ENCODE peak calls at places on chromosomes 2 and 18, in nine cellular contexts. One of them, this sample, is unnamed.

GRCh38 chr18:5546660-5547059 is 2.9 kb upstream of the EPB41L3 start:
- DNase-seq in neural progenitor cell: peak; percentile 72
- DNase-seq in astrocyte of the spinal cord: peak; percentile 72
- DNase-seq in H9: peak; percentile 41
- DNase-seq in AG09309: peak; percentile 17
- DNase-seq in Caco-2: peak; percentile 13
- DNase-seq in mucosa of descending colon: no peak
- DNase-seq in GM12864: no peak
- DNase-seq in activated B cell treated with CpG ODN at 0.5 μM for 24 hours: no peak
- DNase-seq in this sample: no peak

GRCh38 chr2:151182396-151182795 is 79.3 kb downstream of the RBM43 start:
- DNase-seq in activated B cell treated with CpG ODN at 0.5 μM for 24 hours: no peak
- DNase-seq in AG09309: no peak
- DNase-seq in neural progenitor cell: no peak
- DNase-seq in astrocyte of the spinal cord: no peak
- DNase-seq in Caco-2: no peak
- DNase-seq in mucosa of descending colon: no peak
- DNase-seq in GM12864: no peak
- DNase-seq in H9: no peak
- DNase-seq in this sample: no peak

GRCh38 chr2:74205586-74205985 is 7.2 kb downstream of the MTHFD2 start:
- DNase-seq in AG09309: no peak
- DNase-seq in mucosa of descending colon: peak; percentile 76
- DNase-seq in neural progenitor cell: no peak
- DNase-seq in activated B cell treated with CpG ODN at 0.5 μM for 24 hours: no peak
- DNase-seq in Caco-2: no peak
- DNase-seq in astrocyte of the spinal cord: no peak
- DNase-seq in GM12864: no peak
- DNase-seq in H9: no peak
- DNase-seq in this sample: peak; percentile 41

GRCh38 chr18:2302628-2303516 is 268.4 kb downstream of the METTL4 start:
- DNase-seq in astrocyte of the spinal cord: peak; percentile 62
- DNase-seq in mucosa of descending colon: no peak
- DNase-seq in H9: no peak
- DNase-seq in AG09309: no peak
- DNase-seq in neural progenitor cell: no peak
- DNase-seq in activated B cell treated with CpG ODN at 0.5 μM for 24 hours: no peak
- DNase-seq in GM12864: no peak
- DNase-seq in Caco-2: peak; percentile 81
- DNase-seq in this sample: no peak

GRCh38 chr2:1477196-1478040 is 64.2 kb downstream of the TPO start:
- DNase-seq in neural progenitor cell: no peak
- DNase-seq in GM12864: no peak
- DNase-seq in H9: no peak
- DNase-seq in activated B cell treated with CpG ODN at 0.5 μM for 24 hours: no peak
- DNase-seq in Caco-2: no peak
- DNase-seq in AG09309: no peak
- DNase-seq in mucosa of descending colon: no peak
- DNase-seq in astrocyte of the spinal cord: no peak
- DNase-seq in this sample: peak; percentile 49

GRCh38 chr2:159574246-159574645 is 42.1 kb downstream of the BAZ2B start:
- DNase-seq in AG09309: peak; percentile 57
- DNase-seq in astrocyte of the spinal cord: no peak
- DNase-seq in activated B cell treated with CpG ODN at 0.5 μM for 24 hours: no peak
- DNase-seq in H9: no peak
- DNase-seq in GM12864: no peak
- DNase-seq in Caco-2: no peak
- DNase-seq in mucosa of descending colon: no peak
- DNase-seq in neural progenitor cell: no peak
- DNase-seq in this sample: no peak

GRCh38 chr18:25446972-25447371 is 95.0 kb upstream of the ZNF521 start:
- DNase-seq in Caco-2: no peak
- DNase-seq in AG09309: no peak
- DNase-seq in mucosa of descending colon: no peak
- DNase-seq in astrocyte of the spinal cord: no peak
- DNase-seq in H9: no peak
- DNase-seq in GM12864: no peak
- DNase-seq in activated B cell treated with CpG ODN at 0.5 μM for 24 hours: no peak
- DNase-seq in neural progenitor cell: no peak
- DNase-seq in this sample: no peak

GRCh38 chr2:98086491-98087446 is at the start of gene VWA3B:
- DNase-seq in Caco-2: peak; percentile 94
- DNase-seq in astrocyte of the spinal cord: peak; percentile 11
- DNase-seq in neural progenitor cell: peak; percentile 90
- DNase-seq in activated B cell treated with CpG ODN at 0.5 μM for 24 hours: peak; percentile 83
- DNase-seq in mucosa of descending colon: peak; percentile 91
- DNase-seq in GM12864: no peak
- DNase-seq in H9: peak; percentile 87
- DNase-seq in AG09309: no peak
- DNase-seq in this sample: no peak

GRCh38 chr18:39450958-39451357 is 1885.4 kb upstream of the CELF4 start:
- DNase-seq in Caco-2: no peak
- DNase-seq in astrocyte of the spinal cord: no peak
- DNase-seq in AG09309: no peak
- DNase-seq in H9: no peak
- DNase-seq in activated B cell treated with CpG ODN at 0.5 μM for 24 hours: no peak
- DNase-seq in neural progenitor cell: no peak
- DNase-seq in GM12864: no peak
- DNase-seq in mucosa of descending colon: no peak
- DNase-seq in this sample: no peak
- TF ChIP-seq CTCF in Caco-2: no peak
- TF ChIP-seq CTCF in astrocyte of the spinal cord: no peak
- TF ChIP-seq CTCF in AG09309: no peak
- TF ChIP-seq CTCF in H9: no peak
- TF ChIP-seq CTCF in activated B cell treated with CpG ODN at 0.5 μM for 24 hours: no peak
- TF ChIP-seq CTCF in neural progenitor cell: no peak
- TF ChIP-seq CTCF in GM12864: no peak
- TF ChIP-seq CTCF in mucosa of descending colon: no peak
- TF ChIP-seq CTCF in this sample: no peak

DNA sequence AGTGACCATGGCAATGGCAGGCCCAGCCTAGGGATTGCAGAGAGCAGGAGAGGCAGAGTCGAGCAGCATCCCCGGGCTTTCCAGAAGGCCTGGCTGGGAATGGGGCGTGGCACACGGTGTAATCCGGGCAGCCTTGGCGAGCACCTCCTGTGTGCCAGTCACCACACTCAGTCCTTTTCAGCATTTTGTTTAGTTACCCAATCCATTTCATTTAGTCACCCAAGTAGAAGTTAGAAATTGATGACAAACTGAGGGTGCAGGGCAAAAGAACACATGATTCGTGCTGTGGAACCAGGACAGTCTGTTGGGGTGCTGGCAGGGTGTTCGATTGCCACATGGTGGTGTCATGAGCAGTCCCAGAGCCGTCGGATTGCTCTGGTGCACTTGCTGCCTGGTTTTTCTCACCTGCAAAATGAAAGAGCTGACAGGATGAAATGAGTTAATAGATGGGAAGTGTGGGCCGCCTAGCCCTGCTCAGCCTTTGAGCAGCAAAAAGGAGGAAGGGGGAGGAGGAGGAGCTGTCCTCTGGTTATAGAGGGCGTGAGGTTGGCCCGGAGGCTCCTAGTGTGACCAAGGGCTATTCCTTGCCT is 299.4 kb downstream of the AGAP1 start:
- DNase-seq in H9: peak; percentile 73
- DNase-seq in astrocyte of the spinal cord: no peak
- DNase-seq in activated B cell treated with CpG ODN at 0.5 μM for 24 hours: no peak
- DNase-seq in GM12864: no peak
- DNase-seq in AG09309: no peak
- DNase-seq in neural progenitor cell: peak; percentile 42
- DNase-seq in Caco-2: peak; percentile 14
- DNase-seq in mucosa of descending colon: no peak
- DNase-seq in this sample: no peak
- TF ChIP-seq CTCF in H9: peak; percentile 71
- TF ChIP-seq CTCF in astrocyte of the spinal cord: peak; percentile 53
- TF ChIP-seq CTCF in activated B cell treated with CpG ODN at 0.5 μM for 24 hours: no peak
- TF ChIP-seq CTCF in GM12864: peak; percentile 57
- TF ChIP-seq CTCF in AG09309: peak; percentile 33
- TF ChIP-seq CTCF in neural progenitor cell: peak; percentile 53
- TF ChIP-seq CTCF in Caco-2: peak; percentile 15
- TF ChIP-seq CTCF in mucosa of descending colon: no peak
- TF ChIP-seq CTCF in this sample: no peak

DNA sequence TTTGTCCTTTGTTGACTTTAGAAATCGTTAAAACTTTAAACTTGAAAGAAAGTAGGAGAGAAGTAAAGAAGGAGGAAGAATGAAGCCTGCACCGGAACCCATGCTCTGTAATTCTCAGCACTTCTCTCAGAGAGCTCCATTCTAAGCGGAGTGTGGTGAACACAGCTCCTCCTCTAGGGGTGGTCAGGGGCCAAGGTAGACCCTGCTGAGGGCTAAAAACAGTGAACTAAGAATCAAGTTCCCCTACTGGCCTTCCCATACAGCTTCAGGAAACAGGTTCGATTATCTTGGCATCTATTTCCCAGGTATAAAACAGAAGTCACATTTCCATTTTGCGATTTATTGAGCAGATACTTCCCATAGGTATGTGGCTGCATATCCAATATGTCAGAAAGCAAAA is 92.7 kb upstream of the ASAP2 start:
- DNase-seq in astrocyte of the spinal cord: no peak
- DNase-seq in GM12864: no peak
- DNase-seq in neural progenitor cell: no peak
- DNase-seq in activated B cell treated with CpG ODN at 0.5 μM for 24 hours: no peak
- DNase-seq in AG09309: no peak
- DNase-seq in mucosa of descending colon: no peak
- DNase-seq in H9: no peak
- DNase-seq in Caco-2: no peak
- DNase-seq in this sample: no peak
- TF ChIP-seq CTCF in astrocyte of the spinal cord: no peak
- TF ChIP-seq CTCF in GM12864: no peak
- TF ChIP-seq CTCF in neural progenitor cell: peak; percentile 6
- TF ChIP-seq CTCF in activated B cell treated with CpG ODN at 0.5 μM for 24 hours: no peak
- TF ChIP-seq CTCF in AG09309: no peak
- TF ChIP-seq CTCF in mucosa of descending colon: no peak
- TF ChIP-seq CTCF in H9: peak; percentile 44
- TF ChIP-seq CTCF in Caco-2: no peak
- TF ChIP-seq CTCF in this sample: no peak

GRCh38 chr18:12278765-12279682 is 24.9 kb downstream of the CIDEA start:
- DNase-seq in H9: peak; percentile 90
- DNase-seq in Caco-2: peak; percentile 90
- DNase-seq in mucosa of descending colon: peak; percentile 73
- DNase-seq in AG09309: peak; percentile 78
- DNase-seq in astrocyte of the spinal cord: peak; percentile 98
- DNase-seq in GM12864: no peak
- DNase-seq in neural progenitor cell: peak; percentile 87
- DNase-seq in activated B cell treated with CpG ODN at 0.5 μM for 24 hours: no peak
- DNase-seq in this sample: peak; percentile 97
- TF ChIP-seq CTCF in H9: peak; percentile 16
- TF ChIP-seq CTCF in Caco-2: no peak
- TF ChIP-seq CTCF in mucosa of descending colon: no peak
- TF ChIP-seq CTCF in AG09309: peak; percentile 9
- TF ChIP-seq CTCF in astrocyte of the spinal cord: peak; percentile 11
- TF ChIP-seq CTCF in GM12864: no peak
- TF ChIP-seq CTCF in neural progenitor cell: peak; percentile 12
- TF ChIP-seq CTCF in activated B cell treated with CpG ODN at 0.5 μM for 24 hours: no peak
- TF ChIP-seq CTCF in this sample: no peak

GRCh38 chr2:111919362-111919761 is 21.0 kb downstream of the MERTK start:
- DNase-seq in mucosa of descending colon: no peak
- DNase-seq in GM12864: no peak
- DNase-seq in astrocyte of the spinal cord: no peak
- DNase-seq in Caco-2: peak; percentile 53
- DNase-seq in neural progenitor cell: peak; percentile 31
- DNase-seq in activated B cell treated with CpG ODN at 0.5 μM for 24 hours: no peak
- DNase-seq in H9: no peak
- DNase-seq in AG09309: no peak
- DNase-seq in this sample: no peak
- TF ChIP-seq CTCF in mucosa of descending colon: no peak
- TF ChIP-seq CTCF in GM12864: peak; percentile 33
- TF ChIP-seq CTCF in astrocyte of the spinal cord: peak; percentile 23
- TF ChIP-seq CTCF in Caco-2: peak; percentile 32
- TF ChIP-seq CTCF in neural progenitor cell: peak; percentile 48
- TF ChIP-seq CTCF in activated B cell treated with CpG ODN at 0.5 μM for 24 hours: no peak
- TF ChIP-seq CTCF in H9: peak; percentile 59
- TF ChIP-seq CTCF in AG09309: no peak
- TF ChIP-seq CTCF in this sample: no peak

GRCh38 chr2:25188405-25188804 is 20.0 kb upstream of the POMC start:
- DNase-seq in AG09309: no peak
- DNase-seq in GM12864: no peak
- DNase-seq in astrocyte of the spinal cord: no peak
- DNase-seq in neural progenitor cell: no peak
- DNase-seq in activated B cell treated with CpG ODN at 0.5 μM for 24 hours: no peak
- DNase-seq in Caco-2: no peak
- DNase-seq in mucosa of descending colon: no peak
- DNase-seq in H9: no peak
- DNase-seq in this sample: no peak

GRCh38 chr2:25178976-25179375 is 10.6 kb upstream of the POMC start:
- DNase-seq in neural progenitor cell: no peak
- DNase-seq in activated B cell treated with CpG ODN at 0.5 μM for 24 hours: no peak
- DNase-seq in GM12864: no peak
- DNase-seq in astrocyte of the spinal cord: no peak
- DNase-seq in mucosa of descending colon: no peak
- DNase-seq in Caco-2: no peak
- DNase-seq in H9: no peak
- DNase-seq in AG09309: no peak
- DNase-seq in this sample: no peak

GRCh38 chr2:25187729-25188350 is 19.5 kb upstream of the POMC start:
- DNase-seq in mucosa of descending colon: no peak
- DNase-seq in H9: no peak
- DNase-seq in Caco-2: peak; percentile 46
- DNase-seq in activated B cell treated with CpG ODN at 0.5 μM for 24 hours: no peak
- DNase-seq in neural progenitor cell: peak; percentile 44
- DNase-seq in GM12864: no peak
- DNase-seq in AG09309: no peak
- DNase-seq in astrocyte of the spinal cord: no peak
- DNase-seq in this sample: no peak

GRCh38 chr2:25184254-25184653 is 15.9 kb upstream of the POMC start:
- DNase-seq in astrocyte of the spinal cord: no peak
- DNase-seq in Caco-2: peak; percentile 58
- DNase-seq in activated B cell treated with CpG ODN at 0.5 μM for 24 hours: no peak
- DNase-seq in mucosa of descending colon: no peak
- DNase-seq in AG09309: no peak
- DNase-seq in GM12864: no peak
- DNase-seq in H9: no peak
- DNase-seq in neural progenitor cell: no peak
- DNase-seq in this sample: no peak
- TF ChIP-seq CTCF in astrocyte of the spinal cord: no peak
- TF ChIP-seq CTCF in Caco-2: no peak
- TF ChIP-seq CTCF in activated B cell treated with CpG ODN at 0.5 μM for 24 hours: no peak
- TF ChIP-seq CTCF in mucosa of descending colon: no peak
- TF ChIP-seq CTCF in AG09309: no peak
- TF ChIP-seq CTCF in GM12864: no peak
- TF ChIP-seq CTCF in H9: no peak
- TF ChIP-seq CTCF in neural progenitor cell: no peak
- TF ChIP-seq CTCF in this sample: no peak